ENCODE peak calls at places on chromosomes 5 and 9, in nine cellular contexts. B is tibial artery, I is SJSA1, S is heart left ventricle, O is Peyer's patch, R is fibroblast of lung, Z is psoas muscle, J is heart right ventricle, M is cardiac muscle cell. F is an unnamed sample.

GRCh38 chr9:80619356-80619755 is 1047.6 kb downstream of the TLE4 start:
- DNase-seq in R (no peak), I (no peak), J (no peak), M (no peak), O (no peak), Z (no peak), S (no peak), B (no peak), F (no peak)

GRCh38 chr9:93136011-93136440 is 2.0 kb upstream of the NINJ1 start:
- DNase-seq in S (no peak), B (no peak), I (no peak), O (no peak), R (peak; percentile 53), Z (no peak), J (no peak), M (peak; percentile 42), F (no peak)

GRCh38 chr9:89882876-89883275 is 278.1 kb downstream of the GADD45G start:
- DNase-seq in O (no peak), S (no peak), M (no peak), B (no peak), J (no peak), Z (no peak), R (no peak), I (no peak), F (peak; percentile 32)

GRCh38 chr9:100111235-100111634 is 12.2 kb downstream of the INVS start:
- DNase-seq in O (no peak), B (peak; percentile 92), M (peak; percentile 98), S (peak; percentile 82), Z (peak; percentile 93), R (peak; percentile 99), I (no peak), J (peak; percentile 81), F (peak; percentile 88)

GRCh38 chr9:37540634-37541033 is 35.5 kb downstream of the FBXO10 start:
- DNase-seq in B (no peak), S (no peak), O (no peak), I (no peak), M (no peak), R (no peak), Z (peak; percentile 56), J (peak; percentile 63), F (no peak)

GRCh38 chr5:100479079-100479688 is 56.0 kb upstream of the FAM174A start:
- DNase-seq in R (peak; percentile 32), Z (no peak), S (no peak), O (no peak), B (no peak), I (no peak), M (peak; percentile 11), J (no peak), F (no peak)

GRCh38 chr5:145531038-145531734 is 304.0 kb downstream of the PRELID2 start:
- DNase-seq in S (no peak), J (no peak), M (peak; percentile 84), I (peak; percentile 56), Z (no peak), B (no peak), O (no peak), R (peak; percentile 57), F (no peak)

GRCh38 chr9:37623267-37623666 is 27.5 kb upstream of the FRMPD1 start:
- DNase-seq in J (no peak), I (no peak), B (no peak), O (no peak), Z (no peak), S (no peak), R (no peak), M (no peak), F (no peak)

GRCh38 chr9:135971892-135972291 is 10.7 kb upstream of the UBAC1 start:
- DNase-seq in R (no peak), Z (no peak), O (peak; percentile 84), I (no peak), S (no peak), B (no peak), M (no peak), J (no peak), F (no peak)

DNA sequence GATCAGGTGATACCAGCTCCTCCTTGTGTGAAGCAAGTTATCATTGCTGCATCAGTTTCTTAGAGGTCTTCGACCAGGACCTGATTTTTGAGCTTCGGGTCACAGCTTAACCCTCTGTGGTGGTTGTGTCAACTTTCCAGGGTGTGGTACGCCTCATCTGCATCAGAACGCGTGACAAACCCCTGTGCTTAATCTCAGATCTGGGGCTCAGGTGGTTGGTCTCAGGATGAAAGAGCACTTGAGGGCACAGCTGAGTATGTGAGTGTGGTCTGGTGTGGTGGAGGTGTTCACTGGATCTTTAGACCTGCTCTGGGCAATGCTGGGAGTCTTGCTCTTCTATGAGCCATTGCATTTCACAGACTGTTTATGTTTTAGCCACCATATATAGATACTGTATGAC is 64.1 kb downstream of the OSTF1 start:
- DNase-seq in O (no peak), J (no peak), B (no peak), M (no peak), S (no peak), R (no peak), I (no peak), Z (no peak), F (no peak)
- H3K27ac ChIP-seq in O (no peak overlapping the region), J (no peak overlapping the region), B (no peak overlapping the region), M (no peak overlapping the region), S (no peak overlapping the region), R (no peak overlapping the region), I (no peak overlapping the region), Z (no peak overlapping the region), F (no peak overlapping the region)

DNA sequence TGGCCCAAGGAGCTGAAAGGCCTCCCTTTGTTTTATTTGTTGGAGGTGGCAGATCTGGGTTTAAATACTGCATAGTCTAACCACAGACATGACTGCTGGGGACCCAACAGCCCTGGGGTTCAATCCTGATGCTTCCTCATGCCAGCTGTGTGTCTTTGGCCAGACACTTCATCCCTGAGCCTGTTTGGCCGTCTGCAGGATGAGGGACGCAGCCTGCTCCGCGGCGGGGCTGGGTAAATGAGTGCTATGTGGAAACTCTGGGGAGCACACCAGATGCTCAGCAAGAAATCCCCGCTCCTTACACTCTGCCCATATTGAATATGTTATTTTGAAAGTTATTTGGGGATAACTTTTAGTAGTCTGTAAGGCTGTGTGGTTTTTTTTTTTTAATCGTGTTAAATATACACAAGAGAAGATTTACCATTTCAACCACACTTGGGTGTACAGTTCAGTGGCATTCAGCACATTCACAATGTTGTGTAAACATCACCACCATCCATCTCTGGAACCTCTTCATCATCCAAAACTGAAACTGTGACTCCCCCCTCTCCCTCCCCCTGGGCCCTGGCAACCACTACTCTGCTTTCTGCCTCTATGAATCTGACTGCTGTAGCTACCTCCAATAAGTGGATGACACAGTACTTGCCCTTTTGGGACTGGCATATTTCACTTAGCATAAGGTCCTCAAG is 42.8 kb downstream of the SH3PXD2B start:
- DNase-seq in J (no peak), Z (no peak), I (no peak), M (peak; percentile 55), S (peak; percentile 72), O (no peak), R (peak; percentile 88), B (no peak), F (no peak)
- H3K27ac ChIP-seq in J (peak overlapping the region; percentile 71), Z (peak overlapping the region; percentile 4), I (peak overlapping the region; percentile 0), M (no peak overlapping the region), S (peak overlapping the region; percentile 73), O (peak overlapping the region; percentile 77), R (peak overlapping the region; percentile 76), B (peak overlapping the region; percentile 41), F (peak overlapping the region; percentile 72)

GRCh38 chr9:12722131-12722530 is 28.9 kb downstream of the TYRP1 start:
- DNase-seq in R (no peak), B (no peak), Z (no peak), I (no peak), S (no peak), J (no peak), M (peak; percentile 16), O (no peak), F (no peak)
- H3K27ac ChIP-seq in R (no peak overlapping the region), B (no peak overlapping the region), Z (no peak overlapping the region), I (no peak overlapping the region), S (no peak overlapping the region), J (no peak overlapping the region), M (no peak overlapping the region), O (no peak overlapping the region), F (no peak overlapping the region)

GRCh38 chr9:24504521-24504920 is 41.2 kb downstream of the IZUMO3 start:
- DNase-seq in Z (no peak), J (no peak), O (no peak), B (no peak), M (no peak), I (no peak), S (no peak), R (no peak), F (no peak)

GRCh38 chr9:24497671-24498070 is 48.0 kb downstream of the IZUMO3 start:
- DNase-seq in M (no peak), B (no peak), O (no peak), R (no peak), I (no peak), J (no peak), Z (no peak), S (no peak), F (no peak)

GRCh38 chr9:24502548-24502947 is 43.1 kb downstream of the IZUMO3 start:
- DNase-seq in Z (no peak), B (no peak), O (no peak), J (no peak), M (no peak), S (no peak), I (no peak), R (no peak), F (no peak)

GRCh38 chr9:24500761-24501160 is 44.9 kb downstream of the IZUMO3 start:
- DNase-seq in I (no peak), R (no peak), O (no peak), B (no peak), S (no peak), J (no peak), Z (no peak), M (no peak), F (no peak)

GRCh38 chr9:24498632-24499031 is 47.1 kb downstream of the IZUMO3 start:
- DNase-seq in B (no peak), M (no peak), J (no peak), O (no peak), R (no peak), Z (no peak), S (no peak), I (no peak), F (no peak)
- H3K27ac ChIP-seq in B (no peak overlapping the region), M (no peak overlapping the region), J (no peak overlapping the region), O (no peak overlapping the region), R (no peak overlapping the region), Z (no peak overlapping the region), S (no peak overlapping the region), I (no peak overlapping the region), F (no peak overlapping the region)

DNA sequence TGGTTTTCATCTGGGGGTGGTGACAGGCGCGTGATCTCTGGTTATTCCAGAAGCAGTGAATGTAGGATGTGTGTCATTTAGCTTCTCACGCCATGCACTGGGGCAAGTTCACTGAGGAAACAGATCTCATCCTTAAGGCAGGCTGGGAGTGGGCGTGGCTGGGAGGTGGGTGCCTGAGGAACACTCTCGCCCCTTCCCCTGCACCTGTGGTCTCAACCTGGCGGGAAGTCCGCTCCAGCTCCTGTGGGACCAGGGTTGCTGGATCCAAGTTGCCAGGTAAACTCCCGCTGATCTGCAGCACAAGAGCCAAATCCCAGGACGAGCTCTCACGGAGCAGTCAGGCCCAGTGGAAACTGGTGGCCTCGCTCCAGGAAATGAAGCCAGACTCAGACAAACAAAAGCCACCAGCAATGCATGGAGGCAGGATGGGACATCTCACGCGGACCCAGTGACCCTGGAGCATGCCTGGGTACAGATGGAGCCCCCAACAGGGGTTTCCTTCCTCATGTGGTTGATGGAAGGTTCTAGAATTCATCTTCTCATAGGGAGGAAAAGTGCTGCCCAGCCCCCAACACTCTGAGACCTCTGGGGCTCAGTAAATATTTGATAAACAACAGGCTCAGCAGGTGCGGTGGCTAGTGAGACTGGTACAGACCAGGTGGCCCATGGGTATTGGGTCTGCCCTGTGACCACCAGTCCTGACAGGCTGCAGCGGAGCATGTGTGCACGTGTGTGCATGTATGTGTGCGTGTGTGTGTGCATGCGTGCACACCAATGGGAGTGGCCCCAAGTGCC is 16.3 kb upstream of the SLC12A7 start:
- DNase-seq in Z (no peak), M (no peak), J (peak; percentile 72), R (no peak), O (no peak), I (no peak), S (no peak), B (no peak), F (no peak)
- H3K27ac ChIP-seq in Z (no peak overlapping the region), M (no peak overlapping the region), J (peak overlapping the region; percentile 70), R (no peak overlapping the region), O (peak overlapping the region; percentile 45), I (no peak overlapping the region), S (peak overlapping the region; percentile 80), B (no peak overlapping the region), F (peak overlapping the region; percentile 47)

F was measured in right atrium auricular region.